ENCODE peak calls at places on chromosomes 4 and X, in five cellular contexts. H, U, C, N and X are unnamed samples. For H3K36me3, the result is how much of the 10 kb centered on the place peaks cover.

GRCh38 chrX:106247162-106247561 is 79.1 kb downstream of the PWWP3B start:
- DNase-seq in C (no peak), N (no peak), H (no peak), U (no peak), X (no peak)

GRCh38 chrX:153775631-153776595 is 4.9 kb upstream of the SRPK3 start:
- DNase-seq in H (no peak), U (no peak), N (no peak), C (no peak), X (no peak)

GRCh38 chr4:120731561-120731960 is 191.0 kb downstream of the PRDM5 start:
- DNase-seq in U (no peak), H (no peak), C (no peak), N (no peak), X (no peak)

GRCh38 chr4:121822796-121823504 is 733 bp downstream of the CCNA2 start:
- DNase-seq in H (no peak), C (no peak), U (peak), N (peak), X (peak)

GRCh38 chr4:78784255-78784654 is 8.1 kb downstream of the BMP2K start:
- DNase-seq in C (no peak), H (no peak), N (no peak), U (no peak), X (no peak)

GRCh38 chr4:77697860-77698599 is 92.4 kb downstream of the CXCL13 start:
- DNase-seq in U (peak), C (no peak), H (no peak), N (no peak), X (peak)

GRCh38 chrX:123175366-123176122 is 8.5 kb upstream of the GRIA3 start:
- DNase-seq in U (no peak), N (no peak), C (no peak), H (no peak), X (no peak)

GRCh38 chrX:77389891-77390290 is 57.3 kb upstream of the FGF16 start:
- DNase-seq in H (no peak), U (no peak), N (no peak), C (no peak), X (no peak)

GRCh38 chr4:110769578-110769977 is 146.7 kb upstream of the PITX2 start:
- DNase-seq in H (no peak), N (no peak), C (no peak), U (no peak), X (no peak)

GRCh38 chrX:110061138-110061537 is 58.2 kb downstream of the TMEM164 start:
- DNase-seq in H (no peak), U (peak), N (no peak), C (no peak), X (no peak)

GRCh38 chr4:12979797-12980196 is 504.3 kb downstream of the RAB28 start:
- DNase-seq in H (no peak), N (no peak), U (no peak), C (no peak), X (no peak)

GRCh38 chrX:132836471-132836870 is 122.0 kb downstream of the HS6ST2 start:
- DNase-seq in N (no peak), H (no peak), U (no peak), C (no peak), X (no peak)

GRCh38 chrX:72265263-72265662 is 11.8 kb downstream of the RPS4X start:
- DNase-seq in C (no peak), H (no peak), U (no peak), N (no peak), X (no peak)

GRCh38 chr4:8538703-8539567 is 41.3 kb upstream of the GPR78 start:
- DNase-seq in U (peak), H (no peak), N (no peak), C (no peak), X (peak)

GRCh38 chr4:1644906-1645657 is 39.0 kb downstream of the FAM53A start:
- DNase-seq in C (no peak), U (no peak), H (no peak), N (peak), X (no peak)

GRCh38 chrX:155259752-155260151 is 4.5 kb downstream of the RAB39B start:
- DNase-seq in U (no peak), H (no peak), C (no peak), N (no peak), X (no peak)

DNA sequence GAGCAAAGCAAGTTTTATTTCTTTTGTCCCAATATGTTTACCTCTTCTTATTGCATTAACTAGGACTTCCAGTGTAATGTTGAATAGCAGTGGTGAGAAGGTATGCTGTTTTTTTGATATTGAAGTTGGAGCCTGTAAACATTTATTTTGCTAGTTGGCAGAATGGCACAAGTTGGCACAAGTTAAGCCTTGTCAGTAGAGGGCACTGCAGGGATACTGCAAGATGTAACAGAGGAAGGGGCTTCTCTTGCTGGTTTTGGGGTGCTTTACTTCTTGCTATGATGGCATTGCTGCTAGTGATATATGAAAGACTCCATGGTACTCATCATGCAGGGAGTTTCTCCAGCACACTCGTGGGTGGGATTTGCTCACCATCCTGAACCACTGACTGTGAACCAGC is 327.3 kb upstream of the ARX start:
- DNase-seq in U (no peak), N (no peak), H (no peak), C (no peak), X (no peak)
- TF ChIP-seq CTCF in U (no peak), N (no peak), H (no peak), C (no peak), X (no peak)

DNA sequence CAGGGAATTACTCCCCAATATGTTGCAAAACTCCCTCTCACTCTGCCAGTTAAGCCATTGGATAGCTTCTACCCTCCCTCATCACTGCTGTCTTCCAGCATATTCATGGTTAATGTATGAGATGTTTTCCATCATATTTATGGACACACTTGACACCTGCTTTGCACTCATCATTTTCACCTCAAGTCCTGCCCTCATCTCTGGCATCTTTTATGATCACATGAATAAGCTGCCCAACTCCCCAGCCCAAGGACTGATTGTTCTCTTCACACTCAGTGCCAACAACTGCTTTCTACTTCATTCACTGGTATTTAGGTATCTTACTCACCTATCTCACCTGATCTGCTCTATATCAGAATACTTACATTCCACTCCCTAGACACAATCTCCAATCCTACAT is 131.1 kb upstream of the TTC29 start:
- DNase-seq in U (no peak), H (no peak), N (no peak), C (no peak), X (no peak)
- H3K36me3 ChIP-seq in U (under half), H (under half), N (under half), C (under half), X (under half)

GRCh38 chrX:64205735-64206491 is 405 bp upstream of the AMER1 start:
- DNase-seq in C (peak), U (peak), N (peak), H (peak), X (peak)
- TF ChIP-seq POLR2A in C (peak), U (peak), N (peak), H (no peak), X (peak)

DNA sequence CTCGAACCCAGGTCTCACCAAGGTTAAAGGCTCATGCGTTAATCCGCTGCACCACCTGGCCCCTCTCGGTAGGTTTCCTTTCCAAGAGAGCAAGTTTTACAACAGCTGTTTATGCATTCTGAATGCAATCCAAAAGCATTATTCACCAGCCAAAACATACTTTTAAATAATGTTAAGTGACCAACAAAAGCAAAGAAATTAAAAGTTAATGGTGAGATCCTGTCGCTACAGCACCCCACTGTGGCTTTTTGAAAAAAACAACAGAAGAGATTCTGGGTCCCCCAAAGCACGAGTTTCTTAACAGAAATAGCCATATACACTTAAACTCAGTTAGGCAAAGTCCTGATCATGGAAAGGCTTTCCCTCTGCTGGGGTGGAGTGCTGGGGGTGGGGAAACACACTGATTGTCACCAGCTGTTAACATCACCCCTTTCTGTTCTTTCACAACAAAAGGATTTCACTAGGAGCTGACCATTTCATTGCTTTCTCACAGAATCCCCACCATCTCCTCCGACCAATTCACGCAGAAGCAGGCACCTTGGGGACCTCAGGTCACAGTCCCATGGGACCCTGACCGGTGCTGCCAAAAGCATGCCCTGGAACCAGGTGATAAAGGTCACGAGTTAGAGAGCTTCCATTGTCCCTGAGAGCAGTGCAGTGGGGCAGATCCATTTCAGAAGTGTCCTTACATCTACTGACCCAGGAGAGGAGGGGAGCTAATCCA is 51.2 kb downstream of the ZNF827 start:
- DNase-seq in N (peak), H (no peak), U (peak), C (no peak), X (no peak)
- TF ChIP-seq CTCF in N (peak), H (no peak), U (peak), C (no peak), X (no peak)